ENCODE peak calls at places on chromosomes 5 and 9, in ten cellular contexts. R is progenitor cell of endocrine pancreas; J is cerebellum; H is Kasumi-1; Y is ACHN; D is activated CD8-positive, alpha-beta T cell treated with anti-CD3 and anti-CD28 coated beads, Interleukin-2, amount 10 ng/mL, durations not matched to agents 7 days and 5 days; A is skeletal muscle cell; V is NAMALWA; I is heart right ventricle; P is left cardiac atrium. C is an unnamed sample.

GRCh38 chr5:150516011-150516410 is 8.1 kb downstream of the NDST1 start:
- DNase-seq in R (no peak), J (no peak), H (no peak), Y (peak), D (no peak), A (no peak), V (no peak), I (peak), P (peak), C (no peak)

GRCh38 chr5:125199968-125200841 is 453.8 kb upstream of the ZNF608 start:
- DNase-seq in R (no peak), J (no peak), H (no peak), Y (peak), D (no peak), A (no peak), V (peak), I (no peak), P (peak), C (peak)

GRCh38 chr5:72101828-72102227 is 5.4 kb upstream of the MAP1B start:
- DNase-seq in R (no peak), J (no peak), H (no peak), Y (no peak), D (no peak), A (no peak), V (no peak), I (no peak), P (no peak), C (no peak)

GRCh38 chr5:1005904-1006655 is 2.5 kb upstream of the NKD2 start:
- DNase-seq in R (peak), J (no peak), H (no peak), Y (no peak), D (peak), A (no peak), V (no peak), I (peak), P (peak), C (no peak)

GRCh38 chr5:124973613-124974130 is 227.2 kb upstream of the ZNF608 start:
- DNase-seq in R (no peak), J (no peak), H (no peak), Y (no peak), D (no peak), A (no peak), V (no peak), I (no peak), P (no peak), C (no peak)

GRCh38 chr5:146213210-146213838 is 9.9 kb downstream of the RBM27 start:
- DNase-seq in R (no peak), J (no peak), H (no peak), Y (no peak), D (no peak), A (no peak), V (peak), I (no peak), P (no peak), C (no peak)

GRCh38 chr9:126472446-126472845 is 141.3 kb upstream of the LMX1B start:
- DNase-seq in R (no peak), J (no peak), H (no peak), Y (no peak), D (no peak), A (no peak), V (no peak), I (no peak), P (no peak), C (peak)

GRCh38 chr5:141564216-141564692 is 54.5 kb downstream of the DIAPH1 start:
- DNase-seq in R (peak), J (peak), H (peak), Y (peak), D (peak), A (peak), V (peak), I (peak), P (peak), C (peak)

GRCh38 chr5:43037929-43038510 is 2.1 kb downstream of the ANXA2R start:
- DNase-seq in R (no peak), J (no peak), H (peak), Y (no peak), D (peak), A (no peak), V (peak), I (peak), P (no peak), C (peak)

GRCh38 chr5:123035950-123036390 is 555 bp downstream of the PPIC start:
- DNase-seq in R (peak), J (peak), H (peak), Y (peak), D (no peak), A (no peak), V (no peak), I (peak), P (peak), C (no peak)

GRCh38 chr5:71895546-71895945 is 176.5 kb downstream of the CARTPT start:
- DNase-seq in R (no peak), J (no peak), H (no peak), Y (no peak), D (no peak), A (no peak), V (no peak), I (no peak), P (no peak), C (no peak)

GRCh38 chr5:33120671-33121070 is 320.1 kb upstream of the TARS1 start:
- DNase-seq in R (no peak), J (no peak), H (no peak), Y (no peak), D (no peak), A (peak), V (no peak), I (no peak), P (no peak), C (no peak)

GRCh38 chr9:93148721-93149120 is 14.7 kb upstream of the NINJ1 start:
- DNase-seq in R (no peak), J (no peak), H (no peak), Y (no peak), D (no peak), A (no peak), V (no peak), I (no peak), P (no peak), C (no peak)

GRCh38 chr5:151856861-151857260 is 67.8 kb downstream of the GLRA1 start:
- DNase-seq in R (no peak), J (no peak), H (no peak), Y (no peak), D (no peak), A (no peak), V (no peak), I (no peak), P (no peak), C (no peak)

GRCh38 chr9:31612336-31613030 is 772.0 kb upstream of the ACO1 start:
- DNase-seq in R (no peak), J (no peak), H (no peak), Y (no peak), D (no peak), A (no peak), V (no peak), I (no peak), P (no peak), C (no peak)

GRCh38 chr5:9183306-9183705 is 362.6 kb downstream of the SEMA5A start:
- DNase-seq in R (no peak), J (no peak), H (no peak), Y (no peak), D (no peak), A (no peak), V (no peak), I (no peak), P (no peak), C (no peak)

GRCh38 chr9:61666849-61667371 is 477.1 kb downstream of the SPATA31A7 start:
- DNase-seq in R (no peak), J (no peak), H (no peak), Y (no peak), D (no peak), A (no peak), V (no peak), I (no peak), P (no peak), C (no peak)

C was measured in pons.